ENCODE peak calls at places on chromosome 9, in nine cellular contexts. W is neuronal stem cell, E is AG04449, R is GM12865, J is endodermal cell, Z is body of pancreas, C is cardiac muscle cell, D is AG04450, M is K562. S is an unnamed sample.

GRCh38 chr9:115369322-115369957 is 251.5 kb upstream of the TNC start:
- DNase-seq in W (no peak), R (no peak), C (peak; percentile 74), J (no peak), E (no peak), Z (no peak), M (no peak), D (peak; percentile 80), S (peak; percentile 53)

GRCh38 chr9:111386386-111386785 is 56.4 kb upstream of the OR2K2 start:
- DNase-seq in C (no peak), Z (no peak), R (peak; percentile 56), M (no peak), D (no peak), E (no peak), W (no peak), J (no peak), S (no peak)

GRCh38 chr9:137055385-137056364 is 1.8 kb upstream of the ENTPD2 start:
- DNase-seq in R (no peak), J (no peak), M (no peak), D (no peak), C (peak; percentile 97), Z (peak; percentile 98), W (no peak), E (no peak), S (peak; percentile 39)

GRCh38 chr9:70410368-70410767 is 4.1 kb downstream of the KLF9 start:
- DNase-seq in J (no peak), E (no peak), Z (no peak), R (no peak), M (no peak), W (no peak), D (no peak), C (peak; percentile 66), S (no peak)

GRCh38 chr9:72753261-72753893 is 199.5 kb downstream of the ALDH1A1 start:
- DNase-seq in C (peak; percentile 32), E (no peak), J (no peak), M (no peak), Z (no peak), R (no peak), D (no peak), W (no peak), S (no peak)

GRCh38 chr9:83665576-83666200 is 42.1 kb downstream of the UBQLN1 start:
- DNase-seq in M (no peak), J (no peak), D (no peak), E (no peak), C (no peak), Z (no peak), W (no peak), R (peak; percentile 30), S (no peak)

GRCh38 chr9:16680965-16681658 is 189.4 kb downstream of the BNC2 start:
- DNase-seq in M (no peak), J (no peak), E (no peak), R (no peak), Z (no peak), C (peak; percentile 40), D (no peak), W (no peak), S (no peak)

GRCh38 chr9:102514541-102514940 is 480.6 kb upstream of the CYLC2 start:
- DNase-seq in Z (peak; percentile 13), W (no peak), R (no peak), D (no peak), C (no peak), M (no peak), E (no peak), J (no peak), S (no peak)

GRCh38 chr9:135030711-135031245 is 56.7 kb upstream of the OLFM1 start:
- DNase-seq in E (no peak), M (no peak), J (no peak), C (no peak), W (no peak), R (no peak), Z (no peak), D (no peak), S (no peak)

GRCh38 chr9:114503522-114504340 is 1.5 kb downstream of the WHRN start:
- DNase-seq in Z (no peak), R (no peak), W (no peak), D (no peak), J (no peak), M (no peak), E (no peak), C (no peak), S (no peak)

GRCh38 chr9:92963831-92964606 is 16.7 kb downstream of the FGD3 start:
- DNase-seq in C (no peak), E (no peak), R (peak; percentile 89), J (peak; percentile 53), D (no peak), Z (peak; percentile 38), M (no peak), W (no peak), S (no peak)

GRCh38 chr9:134172198-134173126 is 8.1 kb upstream of the RNU6ATAC start:
- DNase-seq in E (no peak), W (no peak), J (no peak), M (no peak), Z (no peak), D (no peak), R (no peak), C (no peak), S (no peak)

GRCh38 chr9:77433675-77434445 is 214.3 kb downstream of the GNA14 start:
- DNase-seq in D (no peak), W (peak; percentile 37), E (no peak), J (peak; percentile 86), M (peak; percentile 60), R (peak; percentile 53), C (peak; percentile 84), Z (peak; percentile 77), S (peak; percentile 33)

GRCh38 chr9:81103597-81104471 is 585.5 kb downstream of the TLE1 start:
- DNase-seq in R (no peak), E (no peak), J (no peak), M (no peak), W (no peak), C (peak; percentile 15), D (no peak), Z (no peak), S (no peak)

GRCh38 chr9:92350129-92350739 is 24.5 kb downstream of the CENPP start:
- DNase-seq in D (no peak), M (no peak), C (peak; percentile 70), E (peak; percentile 21), Z (no peak), J (no peak), R (no peak), W (no peak), S (peak; percentile 12)

GRCh38 chr9:134136117-134136996 is 475 bp downstream of the WDR5 start:
- DNase-seq in D (no peak), W (peak; percentile 24), R (peak; percentile 40), J (peak; percentile 78), E (no peak), Z (peak; percentile 32), C (peak; percentile 29), M (peak; percentile 29), S (no peak)

DNA sequence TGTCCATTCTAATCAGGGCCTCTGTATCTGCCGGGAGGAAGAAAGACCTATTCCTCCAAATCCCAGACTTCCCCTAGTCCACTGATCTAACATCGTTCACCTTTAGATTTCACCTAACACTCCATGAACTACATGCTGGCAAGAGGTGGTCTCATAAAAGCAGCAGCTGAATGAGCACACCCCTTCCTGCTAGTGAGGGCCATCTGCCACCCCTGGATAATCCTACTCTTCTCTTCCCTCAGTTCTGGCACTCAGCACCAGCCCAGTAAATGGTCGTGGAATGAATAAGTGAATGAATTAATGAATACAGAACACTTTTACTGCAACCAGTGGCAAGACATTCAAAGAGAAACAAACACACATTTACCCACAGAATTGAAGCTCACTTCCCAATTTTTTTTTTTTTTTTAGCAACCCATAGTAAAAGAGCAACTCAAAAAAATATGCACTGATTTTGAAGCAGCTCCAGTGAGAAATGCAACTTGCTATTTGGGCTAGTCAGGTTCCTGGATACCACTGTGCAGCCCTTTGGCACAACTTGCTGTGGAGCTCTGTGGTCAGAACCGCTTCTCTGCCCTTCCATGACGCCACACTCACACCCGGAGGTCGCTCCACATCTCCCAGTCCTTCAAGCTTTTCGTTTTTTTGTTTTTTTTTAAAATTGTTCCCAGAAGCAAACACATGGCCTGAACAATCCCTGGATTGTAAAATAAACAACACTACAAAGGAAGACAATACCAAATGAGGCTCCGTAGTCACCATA is 6.2 kb downstream of the RNF183 start:
- DNase-seq in C (no peak), R (no peak), D (no peak), W (no peak), Z (no peak), M (no peak), E (no peak), J (no peak), S (no peak)
- H3K4me3 ChIP-seq in C (no peak overlapping the region), R (no peak overlapping the region), D (no peak overlapping the region), W (no peak overlapping the region), Z (no peak overlapping the region), M (no peak overlapping the region), E (no peak overlapping the region), J (no peak overlapping the region), S (no peak overlapping the region)

DNA sequence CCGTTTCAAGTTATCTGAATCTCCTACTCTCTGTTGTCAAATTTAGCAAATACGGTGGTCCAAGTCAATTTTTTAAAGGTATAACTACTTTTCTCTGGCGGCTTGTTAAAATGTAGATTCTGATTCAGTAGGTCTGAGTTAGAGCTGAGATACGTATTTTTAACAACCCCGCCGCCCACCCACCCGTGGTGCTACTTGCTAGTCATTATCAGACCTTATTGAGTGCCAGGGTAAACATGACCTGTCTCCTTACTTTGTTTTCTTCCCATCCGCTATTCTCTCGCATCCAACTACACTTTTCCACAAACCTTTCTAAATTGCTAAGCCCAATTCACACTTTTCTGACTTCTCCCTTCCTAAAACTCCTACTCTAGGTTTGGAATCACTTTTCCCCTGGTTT is 694 bp upstream of the PLAA start:
- DNase-seq in R (peak; percentile 9), W (no peak), J (peak; percentile 71), C (no peak), M (no peak), D (no peak), Z (no peak), E (no peak), S (no peak)
- H3K4me3 ChIP-seq in R (peak overlapping the region; percentile 78), W (peak overlapping the region; percentile 94), J (peak overlapping the region; percentile 99), C (peak overlapping the region; percentile 81), M (peak overlapping the region; percentile 71), D (peak overlapping the region; percentile 92), Z (no peak overlapping the region), E (peak overlapping the region; percentile 94), S (peak overlapping the region; percentile 96)

GRCh38 chr9:104773118-104773517 is 9.2 kb downstream of the NIPSNAP3B start:
- DNase-seq in R (no peak), W (no peak), J (no peak), E (no peak), D (no peak), C (no peak), M (no peak), Z (no peak), S (no peak)
- H3K4me3 ChIP-seq in R (no peak overlapping the region), W (no peak overlapping the region), J (no peak overlapping the region), E (no peak overlapping the region), D (no peak overlapping the region), C (no peak overlapping the region), M (no peak overlapping the region), Z (no peak overlapping the region), S (no peak overlapping the region)

DNA sequence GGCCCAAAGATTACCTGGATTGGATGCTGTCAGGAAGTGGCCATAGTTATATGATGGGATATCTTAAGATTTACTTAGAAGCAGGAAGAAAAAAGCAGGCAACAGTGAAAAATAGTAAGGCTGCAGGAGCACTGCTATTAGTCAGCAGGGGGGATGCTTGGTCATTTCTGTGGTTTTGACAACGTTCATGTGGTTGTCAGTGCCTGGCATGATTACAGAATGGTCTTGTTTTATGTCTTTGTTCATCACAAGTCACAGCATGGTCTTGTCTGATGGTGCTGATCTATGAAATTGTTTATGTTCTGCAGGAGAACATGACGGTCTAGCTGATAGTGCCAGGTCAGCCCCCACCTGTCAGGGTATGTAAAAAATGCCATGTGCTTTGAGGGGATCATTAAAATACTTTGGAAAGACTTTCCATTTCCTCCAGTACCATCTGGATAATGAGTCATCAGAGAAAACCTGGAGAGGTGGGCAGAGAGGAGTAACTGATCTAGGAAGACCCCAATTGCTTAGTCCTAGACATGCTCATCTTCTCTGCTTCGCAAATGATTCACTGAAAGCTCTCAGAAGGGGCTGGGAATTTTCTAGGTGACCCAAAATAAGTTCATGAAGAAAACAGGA is 48.5 kb downstream of the PLGRKT start:
- DNase-seq in C (peak; percentile 86), M (peak; percentile 7), E (peak; percentile 63), J (no peak), D (peak; percentile 54), Z (no peak), R (peak; percentile 74), W (no peak), S (peak; percentile 93)
- H3K4me3 ChIP-seq in C (no peak overlapping the region), M (no peak overlapping the region), E (no peak overlapping the region), J (no peak overlapping the region), D (no peak overlapping the region), Z (no peak overlapping the region), R (no peak overlapping the region), W (no peak overlapping the region), S (no peak overlapping the region)

S was measured in skeletal muscle cell.